ENCODE peak calls at places on chromosomes 5 and 9, in ten cellular contexts. One of them, this sample, is unnamed.

GRCh38 chr5:134370306-134370870 is 981 bp upstream of the UBE2B start:
- DNase-seq in brain microvascular endothelial cell: peak; percentile 8
- DNase-seq in PC-3: no peak
- DNase-seq in lung: no peak
- DNase-seq in DND-41: no peak
- DNase-seq in fibroblast of mammary gland: no peak
- DNase-seq in ovary: no peak
- DNase-seq in IMR-90: no peak
- DNase-seq in BJ: no peak
- DNase-seq in heart left ventricle: no peak
- DNase-seq in this sample: no peak

GRCh38 chr5:168013546-168013945 is 277.9 kb upstream of the WWC1 start:
- DNase-seq in lung: no peak
- DNase-seq in ovary: no peak
- DNase-seq in heart left ventricle: no peak
- DNase-seq in BJ: no peak
- DNase-seq in brain microvascular endothelial cell: no peak
- DNase-seq in DND-41: no peak
- DNase-seq in PC-3: no peak
- DNase-seq in fibroblast of mammary gland: no peak
- DNase-seq in IMR-90: no peak
- DNase-seq in this sample: no peak

GRCh38 chr5:115961413-115962238 is 649 bp upstream of the LVRN start:
- DNase-seq in PC-3: no peak
- DNase-seq in DND-41: no peak
- DNase-seq in fibroblast of mammary gland: no peak
- DNase-seq in lung: no peak
- DNase-seq in BJ: no peak
- DNase-seq in IMR-90: no peak
- DNase-seq in heart left ventricle: no peak
- DNase-seq in ovary: no peak
- DNase-seq in brain microvascular endothelial cell: no peak
- DNase-seq in this sample: no peak

GRCh38 chr9:91100878-91101450 is 260.8 kb downstream of the AUH start:
- DNase-seq in DND-41: no peak
- DNase-seq in lung: no peak
- DNase-seq in brain microvascular endothelial cell: peak; percentile 27
- DNase-seq in fibroblast of mammary gland: peak; percentile 72
- DNase-seq in BJ: no peak
- DNase-seq in ovary: no peak
- DNase-seq in PC-3: no peak
- DNase-seq in IMR-90: peak; percentile 35
- DNase-seq in heart left ventricle: peak; percentile 44
- DNase-seq in this sample: no peak

GRCh38 chr5:59763545-59763944 is 130.0 kb downstream of the PDE4D start:
- DNase-seq in DND-41: no peak
- DNase-seq in BJ: no peak
- DNase-seq in IMR-90: no peak
- DNase-seq in heart left ventricle: no peak
- DNase-seq in fibroblast of mammary gland: no peak
- DNase-seq in brain microvascular endothelial cell: no peak
- DNase-seq in ovary: no peak
- DNase-seq in PC-3: no peak
- DNase-seq in lung: no peak
- DNase-seq in this sample: no peak

GRCh38 chr5:149002053-149002452 is 60.8 kb downstream of the SH3TC2 start:
- DNase-seq in PC-3: peak; percentile 100
- DNase-seq in DND-41: no peak
- DNase-seq in fibroblast of mammary gland: peak; percentile 98
- DNase-seq in IMR-90: peak; percentile 100
- DNase-seq in lung: peak; percentile 39
- DNase-seq in BJ: peak; percentile 98
- DNase-seq in ovary: no peak
- DNase-seq in brain microvascular endothelial cell: peak; percentile 99
- DNase-seq in heart left ventricle: no peak
- DNase-seq in this sample: peak; percentile 98

GRCh38 chr5:112691758-112692157 is 45.9 kb upstream of the APC start:
- DNase-seq in fibroblast of mammary gland: peak; percentile 60
- DNase-seq in BJ: no peak
- DNase-seq in PC-3: peak; percentile 40
- DNase-seq in heart left ventricle: no peak
- DNase-seq in brain microvascular endothelial cell: peak; percentile 11
- DNase-seq in IMR-90: peak; percentile 43
- DNase-seq in DND-41: no peak
- DNase-seq in ovary: no peak
- DNase-seq in lung: no peak
- DNase-seq in this sample: no peak

GRCh38 chr9:91276513-91276912 is 85.2 kb downstream of the AUH start:
- DNase-seq in IMR-90: no peak
- DNase-seq in ovary: no peak
- DNase-seq in PC-3: no peak
- DNase-seq in brain microvascular endothelial cell: no peak
- DNase-seq in fibroblast of mammary gland: no peak
- DNase-seq in BJ: no peak
- DNase-seq in heart left ventricle: no peak
- DNase-seq in DND-41: no peak
- DNase-seq in lung: no peak
- DNase-seq in this sample: no peak

GRCh38 chr9:95989304-95989703 is 113.8 kb downstream of the ERCC6L2 start:
- DNase-seq in PC-3: peak; percentile 57
- DNase-seq in DND-41: no peak
- DNase-seq in ovary: no peak
- DNase-seq in brain microvascular endothelial cell: no peak
- DNase-seq in lung: no peak
- DNase-seq in heart left ventricle: no peak
- DNase-seq in BJ: no peak
- DNase-seq in IMR-90: peak; percentile 53
- DNase-seq in fibroblast of mammary gland: peak; percentile 49
- DNase-seq in this sample: no peak

GRCh38 chr5:107719207-107719606 is 48.5 kb upstream of the EFNA5 start:
- DNase-seq in ovary: no peak
- DNase-seq in PC-3: no peak
- DNase-seq in BJ: no peak
- DNase-seq in fibroblast of mammary gland: no peak
- DNase-seq in lung: no peak
- DNase-seq in heart left ventricle: no peak
- DNase-seq in IMR-90: no peak
- DNase-seq in DND-41: no peak
- DNase-seq in brain microvascular endothelial cell: no peak
- DNase-seq in this sample: no peak

GRCh38 chr5:78472469-78473106 is 112.2 kb downstream of the SCAMP1 start:
- DNase-seq in PC-3: no peak
- DNase-seq in DND-41: no peak
- DNase-seq in fibroblast of mammary gland: peak; percentile 28
- DNase-seq in heart left ventricle: no peak
- DNase-seq in ovary: no peak
- DNase-seq in lung: no peak
- DNase-seq in brain microvascular endothelial cell: no peak
- DNase-seq in IMR-90: no peak
- DNase-seq in BJ: no peak
- DNase-seq in this sample: no peak
- TF ChIP-seq CTCF in PC-3: no peak
- TF ChIP-seq CTCF in DND-41: no peak
- TF ChIP-seq CTCF in fibroblast of mammary gland: peak; percentile 26
- TF ChIP-seq CTCF in heart left ventricle: no peak
- TF ChIP-seq CTCF in ovary: no peak
- TF ChIP-seq CTCF in lung: no peak
- TF ChIP-seq CTCF in brain microvascular endothelial cell: peak; percentile 9
- TF ChIP-seq CTCF in IMR-90: no peak
- TF ChIP-seq CTCF in BJ: peak; percentile 18
- TF ChIP-seq CTCF in this sample: no peak

GRCh38 chr9:79569814-79570448 is 1.8 kb upstream of the TLE4 start:
- DNase-seq in IMR-90: peak; percentile 18
- DNase-seq in DND-41: no peak
- DNase-seq in fibroblast of mammary gland: no peak
- DNase-seq in ovary: no peak
- DNase-seq in BJ: no peak
- DNase-seq in PC-3: no peak
- DNase-seq in heart left ventricle: no peak
- DNase-seq in lung: no peak
- DNase-seq in brain microvascular endothelial cell: no peak
- DNase-seq in this sample: no peak
- H3K4me3 ChIP-seq in IMR-90: peak overlapping the region; percentile 58
- H3K4me3 ChIP-seq in DND-41: no peak overlapping the region
- H3K4me3 ChIP-seq in fibroblast of mammary gland: peak overlapping the region; percentile 81
- H3K4me3 ChIP-seq in ovary: peak overlapping the region; percentile 68
- H3K4me3 ChIP-seq in BJ: peak overlapping the region; percentile 85
- H3K4me3 ChIP-seq in PC-3: peak overlapping the region; percentile 80
- H3K4me3 ChIP-seq in heart left ventricle: peak overlapping the region; percentile 65
- H3K4me3 ChIP-seq in lung: peak overlapping the region; percentile 24
- H3K4me3 ChIP-seq in brain microvascular endothelial cell: peak overlapping the region; percentile 79
- H3K4me3 ChIP-seq in this sample: peak overlapping the region; percentile 71

GRCh38 chr5:2205596-2205995 is 322.9 kb upstream of the IRX4 start:
- DNase-seq in DND-41: no peak
- DNase-seq in IMR-90: no peak
- DNase-seq in lung: no peak
- DNase-seq in brain microvascular endothelial cell: no peak
- DNase-seq in PC-3: no peak
- DNase-seq in BJ: no peak
- DNase-seq in ovary: no peak
- DNase-seq in fibroblast of mammary gland: no peak
- DNase-seq in heart left ventricle: no peak
- DNase-seq in this sample: no peak

GRCh38 chr5:2207416-2207950 is 324.8 kb upstream of the IRX4 start:
- DNase-seq in BJ: no peak
- DNase-seq in fibroblast of mammary gland: no peak
- DNase-seq in PC-3: no peak
- DNase-seq in ovary: no peak
- DNase-seq in lung: peak; percentile 25
- DNase-seq in brain microvascular endothelial cell: no peak
- DNase-seq in IMR-90: no peak
- DNase-seq in heart left ventricle: no peak
- DNase-seq in DND-41: no peak
- DNase-seq in this sample: no peak

GRCh38 chr5:2207109-2207399 is 324.3 kb upstream of the IRX4 start:
- DNase-seq in fibroblast of mammary gland: no peak
- DNase-seq in ovary: no peak
- DNase-seq in lung: no peak
- DNase-seq in DND-41: no peak
- DNase-seq in IMR-90: no peak
- DNase-seq in PC-3: no peak
- DNase-seq in BJ: no peak
- DNase-seq in brain microvascular endothelial cell: no peak
- DNase-seq in heart left ventricle: no peak
- DNase-seq in this sample: no peak

GRCh38 chr5:2206244-2207108 is 323.8 kb upstream of the IRX4 start:
- DNase-seq in PC-3: no peak
- DNase-seq in fibroblast of mammary gland: no peak
- DNase-seq in BJ: no peak
- DNase-seq in brain microvascular endothelial cell: no peak
- DNase-seq in heart left ventricle: no peak
- DNase-seq in lung: peak; percentile 23
- DNase-seq in IMR-90: no peak
- DNase-seq in ovary: no peak
- DNase-seq in DND-41: no peak
- DNase-seq in this sample: no peak

DNA sequence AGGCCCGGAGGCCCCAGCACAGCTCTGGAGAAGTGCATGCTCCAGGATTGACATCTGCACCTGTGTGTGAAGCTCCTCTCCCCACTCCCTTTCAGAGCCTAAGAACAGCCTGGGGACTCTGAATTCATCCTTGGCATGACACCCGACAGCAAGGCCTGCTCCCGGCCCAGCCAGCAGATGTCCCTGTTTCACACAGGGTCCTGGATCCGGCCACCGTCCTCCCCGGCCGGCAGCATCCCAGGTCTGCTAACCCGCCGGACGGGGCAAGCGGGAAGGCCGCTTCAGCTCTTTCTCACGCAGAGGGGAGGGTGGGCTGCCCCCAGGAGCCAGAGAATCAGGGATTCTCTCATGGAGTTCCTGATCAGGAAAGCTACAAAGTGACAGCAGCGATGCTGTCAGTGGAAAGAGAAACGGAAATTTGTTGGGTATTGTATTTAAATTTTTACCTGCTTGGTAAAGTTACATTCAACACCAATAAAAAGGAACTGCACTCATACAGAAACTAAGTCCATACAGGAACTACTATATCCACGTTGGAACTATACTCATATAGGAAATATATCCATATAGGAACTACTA is 325.3 kb upstream of the IRX4 start:
- DNase-seq in fibroblast of mammary gland: peak; percentile 1
- DNase-seq in DND-41: no peak
- DNase-seq in IMR-90: no peak
- DNase-seq in brain microvascular endothelial cell: no peak
- DNase-seq in ovary: no peak
- DNase-seq in PC-3: peak; percentile 54
- DNase-seq in heart left ventricle: no peak
- DNase-seq in BJ: no peak
- DNase-seq in lung: peak; percentile 29
- DNase-seq in this sample: no peak
- TF ChIP-seq CTCF in fibroblast of mammary gland: no peak
- TF ChIP-seq CTCF in DND-41: peak; percentile 27
- TF ChIP-seq CTCF in IMR-90: no peak
- TF ChIP-seq CTCF in brain microvascular endothelial cell: no peak
- TF ChIP-seq CTCF in ovary: no peak
- TF ChIP-seq CTCF in PC-3: peak; percentile 58
- TF ChIP-seq CTCF in heart left ventricle: peak; percentile 27
- TF ChIP-seq CTCF in BJ: no peak
- TF ChIP-seq CTCF in lung: no peak
- TF ChIP-seq CTCF in this sample: peak; percentile 16

GRCh38 chr9:68505681-68506409 is 34.8 kb downstream of the TMEM252 start:
- DNase-seq in IMR-90: no peak
- DNase-seq in fibroblast of mammary gland: peak; percentile 7
- DNase-seq in DND-41: no peak
- DNase-seq in heart left ventricle: no peak
- DNase-seq in lung: no peak
- DNase-seq in BJ: no peak
- DNase-seq in brain microvascular endothelial cell: no peak
- DNase-seq in ovary: no peak
- DNase-seq in PC-3: peak; percentile 24
- DNase-seq in this sample: no peak
- H3K4me3 ChIP-seq in IMR-90: no peak overlapping the region
- H3K4me3 ChIP-seq in fibroblast of mammary gland: no peak overlapping the region
- H3K4me3 ChIP-seq in DND-41: no peak overlapping the region
- H3K4me3 ChIP-seq in heart left ventricle: no peak overlapping the region
- H3K4me3 ChIP-seq in lung: no peak overlapping the region
- H3K4me3 ChIP-seq in BJ: no peak overlapping the region
- H3K4me3 ChIP-seq in brain microvascular endothelial cell: no peak overlapping the region
- H3K4me3 ChIP-seq in ovary: no peak overlapping the region
- H3K4me3 ChIP-seq in PC-3: no peak overlapping the region
- H3K4me3 ChIP-seq in this sample: no peak overlapping the region

DNA sequence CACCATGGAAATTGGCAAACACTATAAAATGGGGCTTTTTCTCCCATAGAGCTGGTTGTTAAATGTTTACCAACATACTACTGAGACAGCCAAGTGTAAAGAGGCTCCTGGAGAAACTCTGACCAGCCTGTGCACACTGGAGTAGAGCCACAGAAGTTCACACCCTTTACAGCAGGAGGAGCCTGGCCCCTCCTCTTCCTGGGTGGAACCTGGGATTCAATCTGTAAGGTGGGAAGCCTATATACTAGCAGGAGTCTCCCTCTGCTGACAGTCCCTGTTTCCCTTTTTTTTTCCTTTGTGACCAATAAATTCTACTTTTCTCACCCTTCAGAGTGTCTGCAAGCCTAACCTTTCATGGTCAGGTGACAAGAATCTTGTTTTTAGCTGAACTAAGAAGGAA is 10.4 kb upstream of the SLC30A5 start:
- DNase-seq in fibroblast of mammary gland: no peak
- DNase-seq in BJ: no peak
- DNase-seq in heart left ventricle: no peak
- DNase-seq in brain microvascular endothelial cell: no peak
- DNase-seq in lung: no peak
- DNase-seq in IMR-90: no peak
- DNase-seq in ovary: no peak
- DNase-seq in DND-41: no peak
- DNase-seq in PC-3: peak; percentile 60
- DNase-seq in this sample: peak; percentile 32
- TF ChIP-seq CTCF in fibroblast of mammary gland: no peak
- TF ChIP-seq CTCF in BJ: no peak
- TF ChIP-seq CTCF in heart left ventricle: no peak
- TF ChIP-seq CTCF in brain microvascular endothelial cell: peak; percentile 15
- TF ChIP-seq CTCF in lung: no peak
- TF ChIP-seq CTCF in IMR-90: no peak
- TF ChIP-seq CTCF in ovary: no peak
- TF ChIP-seq CTCF in DND-41: no peak
- TF ChIP-seq CTCF in PC-3: peak; percentile 52
- TF ChIP-seq CTCF in this sample: peak; percentile 55

This sample was measured in epithelial cell of proximal tubule.